ENCODE peak calls at places on chromosomes 5 and 9, in five cellular contexts. K is K562, G is SK-N-SH, D is HepG2, X is GM12878. I is an unnamed sample.

GRCh38 chr5:81854915-81855314 is 104.0 kb upstream of the SSBP2 start:
- DNase-seq in D (no peak), X (no peak), K (peak), G (no peak), I (no peak)

GRCh38 chr5:171614511-171614910 is 171.1 kb upstream of the SMIM23 start:
- DNase-seq in D (no peak), X (no peak), G (no peak), K (peak), I (no peak)

GRCh38 chr9:135455401-135456030 is 24.1 kb upstream of the PPP1R26 start:
- DNase-seq in K (no peak), D (no peak), G (no peak), X (no peak), I (no peak)

GRCh38 chr5:142324377-142324870 is 397 bp downstream of the SPRY4 start:
- DNase-seq in D (no peak), K (peak), X (no peak), G (peak), I (no peak)

GRCh38 chr5:110611817-110612216 is 114.7 kb downstream of the TMEM232 start:
- DNase-seq in K (no peak), G (no peak), D (no peak), X (no peak), I (no peak)

GRCh38 chr5:58544195-58544594 is 38.7 kb upstream of the RAB3C start:
- DNase-seq in K (no peak), D (no peak), X (no peak), G (no peak), I (no peak)

GRCh38 chr9:89961616-89962341 is 357.0 kb downstream of the GADD45G start:
- DNase-seq in D (no peak), G (no peak), X (no peak), K (no peak), I (no peak)

GRCh38 chr9:23571414-23572104 is 254.5 kb downstream of the ELAVL2 start:
- DNase-seq in G (no peak), X (no peak), D (no peak), K (no peak), I (no peak)

GRCh38 chr5:68708842-68709170 is 385.0 kb upstream of the SLC30A5 start:
- DNase-seq in D (no peak), K (no peak), X (no peak), G (no peak), I (no peak)

GRCh38 chr9:33480094-33480493 is 6.4 kb upstream of the NOL6 start:
- DNase-seq in X (no peak), G (no peak), D (no peak), K (no peak), I (no peak)

GRCh38 chr5:65121880-65122436 is 353.2 kb downstream of the CWC27 start:
- DNase-seq in D (no peak), G (no peak), X (no peak), K (peak), I (no peak)
- TF ChIP-seq ZBTB33 in D (no peak), G (no peak), X (no peak), K (peak), I (no peak)

GRCh38 chr5:7874639-7875038 is 5.7 kb downstream of the MTRR start:
- DNase-seq in D (no peak), K (no peak), X (no peak), G (no peak), I (no peak)
- TF ChIP-seq REST in D (no peak), K (no peak), X (no peak), G (no peak), I (no peak)

DNA sequence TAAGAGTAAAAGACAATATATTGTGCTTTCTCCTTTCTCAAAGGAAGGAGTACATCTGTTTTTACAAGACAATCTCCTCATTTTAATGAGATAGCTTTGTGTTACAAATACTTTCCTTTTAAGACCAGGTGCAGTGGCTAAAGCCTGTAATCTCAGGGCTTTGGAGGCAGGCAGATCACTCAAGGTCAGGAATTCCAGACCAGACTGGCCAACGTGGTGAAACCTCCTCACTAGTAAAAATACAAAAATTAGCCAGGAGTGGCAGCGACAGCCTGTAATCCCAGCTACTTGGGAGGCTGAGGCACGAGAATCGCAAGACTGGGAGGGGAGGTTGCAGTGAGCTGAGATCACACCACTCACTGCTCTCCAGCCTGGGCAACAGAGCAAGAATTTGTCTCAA is 11.8 kb downstream of the TMEM161B start:
- DNase-seq in K (no peak), G (no peak), D (peak), X (no peak), I (no peak)
- TF ChIP-seq ZBTB33 in K (no peak), G (no peak), D (no peak), X (no peak), I (no peak)

GRCh38 chr9:75589497-75589896 is 301.0 kb upstream of the PCSK5 start:
- DNase-seq in K (no peak), D (no peak), X (no peak), G (no peak), I (no peak)

GRCh38 chr9:75582870-75583269 is 307.6 kb upstream of the PCSK5 start:
- DNase-seq in G (no peak), K (no peak), X (no peak), D (no peak), I (no peak)

GRCh38 chr9:75593920-75594319 is 296.6 kb upstream of the PCSK5 start:
- DNase-seq in G (no peak), K (no peak), X (no peak), D (no peak), I (no peak)

GRCh38 chr9:75591972-75592371 is 298.5 kb upstream of the PCSK5 start:
- DNase-seq in D (no peak), K (no peak), X (no peak), G (no peak), I (no peak)

GRCh38 chr9:75588808-75589207 is 301.7 kb upstream of the PCSK5 start:
- DNase-seq in X (no peak), D (no peak), G (peak), K (peak), I (no peak)
- TF ChIP-seq REST in X (no peak), D (no peak), G (no peak), K (no peak), I (no peak)

DNA sequence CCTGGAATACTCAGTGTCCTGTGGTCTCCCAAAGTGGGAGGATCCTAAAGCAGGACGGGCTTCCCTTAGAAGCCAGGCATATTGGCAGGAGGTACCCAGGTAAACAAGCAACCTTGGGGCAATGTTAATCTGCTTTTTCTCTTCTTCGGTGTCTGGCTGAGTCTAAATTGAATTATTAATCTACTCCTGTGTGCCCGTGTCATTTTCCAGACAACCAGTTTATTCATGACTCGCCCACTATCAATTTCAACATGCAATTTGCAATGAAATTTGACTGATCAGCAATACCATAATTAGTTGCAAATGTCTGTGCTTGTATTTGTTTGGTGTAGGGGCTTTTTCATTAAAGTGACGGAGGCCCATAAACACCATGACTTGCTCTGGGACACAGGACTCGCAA is 32.9 kb upstream of the JADE2 start:
- DNase-seq in X (no peak), K (no peak), D (no peak), G (peak), I (no peak)
- TF ChIP-seq ZBTB33 in X (no peak), K (no peak), D (no peak), G (no peak), I (no peak)

GRCh38 chr5:5404376-5404775 is 18.1 kb upstream of the ICE1 start:
- DNase-seq in G (no peak), X (no peak), D (no peak), K (no peak), I (no peak)

GRCh38 chr5:5405441-5405840 is 17.0 kb upstream of the ICE1 start:
- DNase-seq in K (no peak), X (no peak), G (no peak), D (no peak), I (no peak)

GRCh38 chr5:5407924-5408323 is 14.6 kb upstream of the ICE1 start:
- DNase-seq in D (no peak), X (no peak), G (no peak), K (no peak), I (no peak)

GRCh38 chr5:5403736-5404135 is 18.7 kb upstream of the ICE1 start:
- DNase-seq in K (no peak), X (no peak), G (no peak), D (no peak), I (no peak)

GRCh38 chr5:5409151-5409810 is 13.2 kb upstream of the ICE1 start:
- DNase-seq in K (no peak), D (no peak), G (no peak), X (no peak), I (no peak)
- TF ChIP-seq REST in K (no peak), D (no peak), G (no peak), X (no peak), I (no peak)

DNA sequence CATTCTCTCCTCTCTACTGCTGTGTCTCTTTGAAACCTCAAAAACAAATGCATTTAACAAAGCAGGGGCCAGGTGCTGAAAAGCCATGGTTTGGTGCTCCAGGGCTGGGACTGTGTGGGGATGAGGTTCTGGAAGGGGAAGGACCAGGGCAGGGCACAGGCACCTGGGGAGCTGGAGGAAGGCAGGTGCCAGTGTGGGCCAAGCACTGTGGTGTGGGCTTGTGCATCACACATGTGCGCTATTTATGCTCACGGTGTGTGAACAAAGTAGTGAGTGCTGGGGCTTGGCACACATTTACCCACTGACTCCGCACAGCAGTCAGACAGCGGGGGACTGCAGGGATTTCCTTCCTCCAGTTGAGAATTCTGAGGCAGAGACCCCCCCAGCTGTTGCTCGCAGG is 10.1 kb downstream of the HRH2 start:
- DNase-seq in X (no peak), K (no peak), G (no peak), D (no peak), I (no peak)
- TF ChIP-seq ZBTB33 in X (no peak), K (no peak), G (no peak), D (no peak), I (no peak)

GRCh38 chr9:13264788-13265187 is 14.7 kb downstream of the MPDZ start:
- DNase-seq in G (no peak), X (no peak), K (no peak), D (no peak), I (no peak)

GRCh38 chr9:13266172-13266571 is 13.3 kb downstream of the MPDZ start:
- DNase-seq in D (no peak), G (no peak), K (no peak), X (no peak), I (no peak)

GRCh38 chr9:13268469-13268868 is 11.0 kb downstream of the MPDZ start:
- DNase-seq in D (no peak), K (peak), G (no peak), X (no peak), I (no peak)

GRCh38 chr9:13267743-13268142 is 11.7 kb downstream of the MPDZ start:
- DNase-seq in D (no peak), K (no peak), G (no peak), X (no peak), I (no peak)

DNA sequence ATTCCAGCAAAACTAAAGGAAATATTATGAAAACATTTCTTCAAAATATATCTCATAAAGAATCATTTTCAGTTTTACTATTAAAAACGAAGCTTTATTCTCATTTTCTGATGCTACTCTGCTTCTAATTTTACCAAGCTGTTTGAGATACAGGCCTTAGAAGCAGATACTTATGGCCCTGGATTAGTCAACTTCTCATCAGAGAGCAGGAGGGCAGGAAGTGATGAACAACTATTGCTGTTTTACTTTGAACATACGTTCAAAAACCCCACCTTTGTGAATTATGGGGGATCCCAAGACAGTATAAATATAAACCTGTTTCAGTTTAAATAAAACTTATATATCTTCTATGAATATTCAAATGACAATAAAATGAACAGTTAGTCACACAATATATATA is 16.0 kb downstream of the MPDZ start:
- DNase-seq in G (no peak), K (no peak), D (no peak), X (no peak), I (no peak)
- TF ChIP-seq REST in G (no peak), K (no peak), D (no peak), X (no peak), I (no peak)

GRCh38 chr9:108600896-108601295 is 254.9 kb downstream of the ACTL7B start:
- DNase-seq in X (no peak), K (no peak), G (no peak), D (no peak), I (no peak)
- TF ChIP-seq ZBTB33 in X (no peak), K (no peak), G (no peak), D (no peak), I (no peak)

I was measured in HCT116.